ENCODE peak calls at places on chromosomes 16 and 17, in eight cellular contexts. X is fibroblast of villous mesenchyme; R is CD4-positive, CD25-positive, alpha-beta regulatory T cell; W is heart right ventricle; K is left ventricle myocardium inferior; I is pancreas; D is ovary; T is left lung. C is an unnamed sample.

GRCh38 chr16:90008708-90009145 is 10.5 kb downstream of the DBNDD1 start:
- DNase-seq in X (no peak), R (peak; percentile 75), W (no peak), K (no peak), I (no peak), D (no peak), T (no peak), C (no peak)

GRCh38 chr17:62981933-62982332 is 15.9 kb downstream of the TANC2 start:
- DNase-seq in X (no peak), R (no peak), W (no peak), K (no peak), I (no peak), D (no peak), T (no peak), C (no peak)

GRCh38 chr17:29621751-29622194 is 939 bp downstream of the CORO6 start:
- DNase-seq in X (no peak), R (no peak), W (no peak), K (no peak), I (no peak), D (no peak), T (peak; percentile 25), C (no peak)

GRCh38 chr17:20997711-20998570 is 44.9 kb downstream of the USP22 start:
- DNase-seq in X (no peak), R (no peak), W (no peak), K (no peak), I (no peak), D (no peak), T (no peak), C (peak; percentile 26)

GRCh38 chr17:76026714-76027158 is 370 bp downstream of the EVPL start:
- DNase-seq in X (no peak), R (no peak), W (no peak), K (no peak), I (no peak), D (no peak), T (no peak), C (no peak)

GRCh38 chr17:2024572-2025219 is 438 bp downstream of the RTN4RL1 start:
- DNase-seq in X (no peak), R (no peak), W (no peak), K (no peak), I (no peak), D (no peak), T (no peak), C (no peak)

GRCh38 chr17:47335101-47335936 is 11.6 kb downstream of the EFCAB13 start:
- DNase-seq in X (peak; percentile 14), R (no peak), W (no peak), K (no peak), I (no peak), D (no peak), T (no peak), C (no peak)

GRCh38 chr17:45061606-45062205 is 589 bp downstream of the NMT1 start:
- DNase-seq in X (no peak), R (no peak), W (no peak), K (no peak), I (no peak), D (no peak), T (no peak), C (no peak)

GRCh38 chr17:63437287-63438091 is 8.6 kb downstream of the CYB561 start:
- DNase-seq in X (peak; percentile 30), R (no peak), W (no peak), K (no peak), I (peak; percentile 76), D (no peak), T (peak; percentile 70), C (no peak)

GRCh38 chr16:48895142-48895541 is 285.2 kb upstream of the N4BP1 start:
- DNase-seq in X (no peak), R (no peak), W (no peak), K (no peak), I (no peak), D (no peak), T (no peak), C (no peak)

GRCh38 chr16:85253127-85253941 is 141.1 kb upstream of the CIBAR2 start:
- DNase-seq in X (peak; percentile 41), R (peak; percentile 42), W (peak; percentile 34), K (peak; percentile 50), I (peak; percentile 78), D (peak; percentile 67), T (peak; percentile 91), C (no peak)

GRCh38 chr16:58792188-58792587 is 58.1 kb upstream of the GOT2 start:
- DNase-seq in X (no peak), R (no peak), W (no peak), K (no peak), I (no peak), D (no peak), T (no peak), C (no peak)

GRCh38 chr17:67602974-67603373 is 114.8 kb upstream of the NOL11 start:
- DNase-seq in X (peak; percentile 59), R (peak; percentile 62), W (no peak), K (no peak), I (no peak), D (no peak), T (no peak), C (peak; percentile 55)

DNA sequence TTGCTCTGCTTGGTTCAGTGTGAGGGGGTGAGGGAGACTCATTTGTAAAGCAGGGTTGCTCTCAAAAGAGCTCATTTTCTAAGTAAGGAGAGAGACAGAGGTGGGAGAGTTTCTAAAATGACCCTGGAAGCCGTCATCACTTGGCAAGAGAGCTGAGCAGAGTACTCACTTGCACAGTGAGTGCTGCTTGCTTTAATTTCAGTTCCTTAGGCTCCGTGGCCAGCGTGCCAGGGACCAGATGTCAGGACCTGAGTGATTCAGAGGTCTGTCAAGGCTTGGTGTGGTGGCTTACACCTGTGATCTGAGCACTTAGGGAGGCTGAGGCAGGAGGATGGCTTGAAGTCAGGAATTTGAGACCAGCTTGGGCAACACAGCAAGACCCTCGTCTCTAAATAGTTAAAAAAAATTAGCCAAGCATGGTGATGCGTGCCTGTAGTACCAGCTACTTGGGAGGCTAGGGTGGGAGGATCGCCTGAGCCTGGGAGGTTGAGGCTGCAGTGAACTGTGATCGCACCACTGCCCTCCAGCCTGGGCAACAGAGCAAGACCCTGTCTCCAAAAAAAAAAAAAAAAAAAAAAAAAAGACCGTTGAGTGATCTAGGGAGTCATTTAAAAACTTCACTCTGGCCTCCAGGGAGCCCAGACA is 10.7 kb downstream of the ZNF205 start:
- DNase-seq in X (no peak), R (no peak), W (no peak), K (no peak), I (no peak), D (no peak), T (peak; percentile 20), C (no peak)
- H3K4me3 ChIP-seq in X (no peak overlapping the region), R (no peak overlapping the region), W (no peak overlapping the region), K (no peak overlapping the region), I (no peak overlapping the region), D (no peak overlapping the region), T (no peak overlapping the region), C (peak overlapping the region; percentile 72)

DNA sequence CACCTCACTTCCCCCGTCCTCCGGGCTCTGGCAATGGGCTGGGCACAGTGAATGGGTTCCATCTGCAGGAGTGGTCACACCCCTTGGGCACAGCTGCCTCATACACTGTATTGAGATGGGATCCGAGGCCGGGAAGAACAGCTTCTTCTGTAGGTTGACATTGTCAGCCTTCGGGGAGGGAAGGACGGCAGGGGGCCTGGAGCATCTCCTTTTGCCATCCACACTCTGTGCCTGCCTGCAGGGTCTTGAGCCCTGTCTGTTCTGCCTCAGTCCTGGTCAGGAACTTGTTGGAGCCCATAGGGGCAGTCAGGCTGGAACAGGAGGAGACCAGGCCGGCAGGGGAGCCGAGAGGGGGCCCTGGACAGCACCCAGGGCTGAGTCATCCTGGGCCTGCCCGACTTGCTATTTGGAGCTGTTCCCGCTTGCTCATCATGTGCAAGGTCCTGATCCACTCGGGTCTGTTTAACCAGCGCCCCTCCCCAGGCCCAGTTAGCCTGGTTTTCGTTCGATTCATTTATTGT is 286.8 kb downstream of the SEC14L1 start:
- DNase-seq in X (peak; percentile 87), R (no peak), W (no peak), K (peak; percentile 66), I (no peak), D (peak; percentile 88), T (no peak), C (no peak)
- H3K4me3 ChIP-seq in X (no peak overlapping the region), R (no peak overlapping the region), W (no peak overlapping the region), K (no peak overlapping the region), I (no peak overlapping the region), D (no peak overlapping the region), T (no peak overlapping the region), C (no peak overlapping the region)

DNA sequence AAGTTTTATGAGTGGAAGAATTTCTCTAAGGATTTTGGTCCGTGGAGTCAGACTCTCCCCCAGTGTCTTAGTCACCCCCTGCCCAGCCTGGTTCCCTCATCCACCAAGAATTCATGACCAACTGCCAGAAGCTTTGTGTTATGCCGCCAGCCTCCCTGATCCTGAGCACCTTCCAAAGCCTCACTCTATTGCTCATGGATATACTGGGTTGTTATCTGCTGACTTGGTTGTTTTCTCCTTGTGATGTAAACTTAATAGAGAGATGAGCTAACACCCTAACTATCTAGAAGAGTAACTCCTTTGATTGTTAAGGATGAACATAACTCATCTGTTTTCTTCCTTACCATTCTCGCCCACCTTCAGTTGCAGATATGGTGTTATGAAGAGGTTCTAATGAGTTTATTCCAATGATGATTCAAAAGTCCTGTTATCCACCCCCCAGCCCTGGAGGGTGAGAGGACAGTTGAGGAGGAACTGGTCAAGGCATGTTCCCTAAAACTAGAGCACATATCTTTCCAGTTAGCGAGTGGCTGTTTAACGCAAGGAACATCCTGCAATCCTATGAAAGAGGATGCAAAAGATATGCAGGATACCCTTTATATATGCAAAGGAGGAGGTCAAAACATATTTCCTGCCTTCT is 1.5 kb upstream of the PSMD3 start:
- DNase-seq in X (peak; percentile 74), R (no peak), W (no peak), K (no peak), I (no peak), D (no peak), T (no peak), C (no peak)
- H3K4me3 ChIP-seq in X (no peak overlapping the region), R (peak overlapping the region; percentile 21), W (no peak overlapping the region), K (no peak overlapping the region), I (no peak overlapping the region), D (no peak overlapping the region), T (no peak overlapping the region), C (no peak overlapping the region)

GRCh38 chr17:35084987-35085386 is 21.5 kb upstream of the RFFL start:
- DNase-seq in X (peak; percentile 33), R (no peak), W (no peak), K (no peak), I (no peak), D (no peak), T (no peak), C (no peak)
- H3K4me3 ChIP-seq in X (no peak overlapping the region), R (peak overlapping the region; percentile 99), W (no peak overlapping the region), K (no peak overlapping the region), I (no peak overlapping the region), D (no peak overlapping the region), T (no peak overlapping the region), C (no peak overlapping the region)

GRCh38 chr17:82899941-82900340 is 60.1 kb upstream of the ZNF750 start:
- DNase-seq in X (no peak), R (no peak), W (no peak), K (no peak), I (no peak), D (no peak), T (peak; percentile 37), C (no peak)
- H3K4me3 ChIP-seq in X (no peak overlapping the region), R (no peak overlapping the region), W (no peak overlapping the region), K (no peak overlapping the region), I (no peak overlapping the region), D (no peak overlapping the region), T (no peak overlapping the region), C (no peak overlapping the region)

GRCh38 chr16:17744903-17745581 is 274.3 kb upstream of the XYLT1 start:
- DNase-seq in X (no peak), R (no peak), W (no peak), K (no peak), I (no peak), D (no peak), T (no peak), C (no peak)
- H3K4me3 ChIP-seq in X (no peak overlapping the region), R (no peak overlapping the region), W (no peak overlapping the region), K (no peak overlapping the region), I (no peak overlapping the region), D (peak overlapping the region; percentile 17), T (no peak overlapping the region), C (no peak overlapping the region)